ENCODE peak calls at places on chromosome 20, in ten cellular contexts. R, F, Z, W, Q, D, T, U, H and X are unnamed samples.

GRCh38 chr20:53891306-53891894 is 179.0 kb downstream of the BCAS1 start:
- DNase-seq in R (peak), F (no peak), Q (no peak), D (no peak), U (no peak), H (no peak), Z (no peak), T (no peak), W (no peak), X (no peak)

GRCh38 chr20:59820204-59821041 is 113.0 kb downstream of the SYCP2 start:
- DNase-seq in H (no peak), U (no peak), Q (no peak), T (no peak), R (no peak), W (peak), F (peak), Z (no peak), D (peak), X (no peak)

GRCh38 chr20:49635171-49635570 is 67.2 kb upstream of the PTGIS start:
- DNase-seq in R (no peak), U (no peak), W (no peak), D (peak), Z (no peak), F (peak), Q (no peak), T (no peak), H (no peak), X (no peak)

GRCh38 chr20:36441416-36441815 is 99.9 kb upstream of the MYL9 start:
- DNase-seq in Q (no peak), R (no peak), F (no peak), W (no peak), Z (no peak), U (no peak), T (no peak), D (peak), H (no peak), X (no peak)

GRCh38 chr20:47502271-47502730 is 614 bp downstream of the NCOA3 start:
- DNase-seq in H (no peak), W (no peak), T (no peak), R (peak), D (no peak), Z (peak), Q (peak), U (no peak), F (peak), X (no peak)

GRCh38 chr20:62576815-62577214 is 65.5 kb upstream of the SLCO4A1 start:
- DNase-seq in U (no peak), R (peak), W (no peak), Q (peak), T (no peak), F (peak), D (no peak), Z (no peak), H (no peak), X (no peak)

GRCh38 chr20:13610205-13610604 is 28.5 kb downstream of the TASP1 start:
- DNase-seq in W (peak), U (no peak), Q (no peak), F (no peak), T (no peak), Z (no peak), D (no peak), H (no peak), R (no peak), X (no peak)

GRCh38 chr20:10185741-10186558 is 32.7 kb upstream of the SNAP25 start:
- DNase-seq in U (peak), Z (no peak), Q (no peak), D (peak), T (no peak), F (no peak), H (no peak), W (peak), R (peak), X (no peak)

GRCh38 chr20:18679020-18679419 is 91.2 kb downstream of the DTD1 start:
- DNase-seq in D (peak), Z (no peak), Q (no peak), F (no peak), H (no peak), W (peak), U (peak), R (no peak), T (no peak), X (no peak)

GRCh38 chr20:47204008-47204745 is 152.3 kb downstream of the ZMYND8 start:
- DNase-seq in R (no peak), U (peak), T (no peak), Z (no peak), H (no peak), D (no peak), Q (no peak), W (no peak), F (no peak), X (no peak)

GRCh38 chr20:13990465-13990864 is at the start of gene SEL1L2:
- DNase-seq in F (no peak), W (no peak), H (no peak), Z (no peak), T (no peak), U (no peak), R (no peak), D (peak), Q (no peak), X (no peak)

GRCh38 chr20:33653900-33654596 is 8.1 kb upstream of the C20orf144 start:
- DNase-seq in R (no peak), F (no peak), U (peak), Q (no peak), T (no peak), H (no peak), D (peak), W (peak), Z (peak), X (no peak)

GRCh38 chr20:59253779-59254319 is 46.6 kb upstream of the EDN3 start:
- DNase-seq in U (no peak), W (no peak), T (peak), Z (no peak), H (no peak), D (no peak), Q (peak), R (no peak), F (no peak), X (no peak)

GRCh38 chr20:49938173-49939163 is 2.3 kb downstream of the RNF114 start:
- DNase-seq in D (no peak), R (peak), F (peak), H (peak), Z (no peak), W (no peak), Q (no peak), U (peak), T (no peak), X (no peak)

GRCh38 chr20:50834599-50835005 is 39.7 kb downstream of the BCAS4 start:
- DNase-seq in D (no peak), T (no peak), R (no peak), H (no peak), Z (no peak), U (no peak), Q (no peak), F (no peak), W (no peak), X (no peak)

GRCh38 chr20:48748556-48748955 is 79.2 kb downstream of the PREX1 start:
- DNase-seq in H (no peak), Q (no peak), D (no peak), R (no peak), Z (no peak), U (no peak), T (no peak), W (no peak), F (no peak), X (no peak)